ENCODE peak calls at places on chromosomes 16 and 17, in ten cellular contexts. U, N, Y, E, G, V, W, R, Z and O are unnamed samples. For H3K36me3, the result is how much of the 10 kb centered on the place peaks cover.

GRCh38 chr17:27535975-27536374 is 79.7 kb downstream of the KSR1 start:
- DNase-seq in U (peak), G (no peak), W (no peak), V (peak), Z (peak), N (no peak), Y (no peak), R (no peak), E (no peak), O (no peak)

GRCh38 chr16:72946474-72947194 is 101.3 kb downstream of the ZFHX3 start:
- DNase-seq in Z (no peak), R (peak), U (peak), E (no peak), W (no peak), Y (peak), G (no peak), N (no peak), V (no peak), O (no peak)

GRCh38 chr17:14451729-14452191 is 150.9 kb downstream of the HS3ST3B1 start:
- DNase-seq in R (no peak), Z (no peak), V (peak), U (no peak), E (no peak), W (no peak), Y (no peak), N (no peak), G (no peak), O (no peak)

GRCh38 chr17:42097691-42098661 is at the start of gene ZNF385C:
- DNase-seq in W (no peak), Z (no peak), E (peak), Y (peak), V (no peak), G (no peak), R (no peak), N (peak), U (peak), O (no peak)

GRCh38 chr17:44061446-44061845 is 5.0 kb downstream of the LSM12 start:
- DNase-seq in Z (peak), G (no peak), Y (no peak), V (no peak), U (no peak), E (no peak), N (no peak), R (no peak), W (no peak), O (no peak)

GRCh38 chr16:3577302-3577752 is at the start of gene NLRC3:
- DNase-seq in V (peak), Z (no peak), R (no peak), U (no peak), W (no peak), Y (no peak), G (peak), E (peak), N (peak), O (no peak)

GRCh38 chr16:66409156-66409555 is 17.9 kb upstream of the BEAN1 start:
- DNase-seq in Z (peak), N (no peak), W (peak), R (no peak), V (no peak), Y (no peak), G (no peak), U (no peak), E (no peak), O (no peak)

GRCh38 chr17:20908373-20909273 is 134.2 kb downstream of the USP22 start:
- DNase-seq in R (peak), W (peak), N (peak), G (peak), U (peak), Y (peak), E (peak), Z (peak), V (peak), O (peak)

GRCh38 chr17:7238418-7239090 is 703 bp downstream of the PHF23 start:
- DNase-seq in G (peak), Z (peak), Y (peak), R (no peak), W (no peak), U (peak), N (no peak), E (peak), V (no peak), O (no peak)

GRCh38 chr17:13490906-13491502 is 110.7 kb downstream of the HS3ST3A1 start:
- DNase-seq in U (no peak), W (no peak), E (no peak), G (no peak), N (no peak), V (no peak), Y (no peak), Z (peak), R (no peak), O (no peak)

GRCh38 chr17:28726396-28726911 is 421 bp upstream of the TLCD1 start:
- DNase-seq in Y (peak), N (no peak), U (no peak), G (peak), E (no peak), W (no peak), Z (peak), V (peak), R (peak), O (peak)

GRCh38 chr17:60079401-60079861 is 710 bp upstream of the HEATR6 start:
- DNase-seq in W (no peak), U (no peak), G (no peak), E (no peak), V (no peak), R (no peak), Y (peak), N (no peak), Z (peak), O (no peak)

GRCh38 chr17:32854834-32855389 is 22.0 kb downstream of the MYO1D start:
- DNase-seq in Z (peak), N (no peak), R (no peak), U (no peak), W (no peak), Y (no peak), E (no peak), V (peak), G (peak), O (no peak)

GRCh38 chr16:2584742-2585650 is 47.2 kb downstream of the PDPK1 start:
- DNase-seq in V (peak), E (peak), U (peak), N (no peak), G (no peak), R (peak), W (no peak), Y (no peak), Z (no peak), O (no peak)

GRCh38 chr17:32223703-32224102 is 41.9 kb upstream of the RHBDL3 start:
- DNase-seq in R (no peak), E (no peak), V (no peak), W (no peak), U (no peak), Y (no peak), N (no peak), Z (no peak), G (no peak), O (no peak)

GRCh38 chr16:78744099-78744498 is 644.6 kb downstream of the WWOX start:
- DNase-seq in E (no peak), R (no peak), N (no peak), V (no peak), G (no peak), U (no peak), Z (no peak), W (no peak), Y (no peak), O (no peak)

GRCh38 chr17:1802429-1802828 is 27.3 kb downstream of the SMYD4 start:
- DNase-seq in W (no peak), G (no peak), Z (no peak), Y (no peak), U (no peak), N (no peak), R (no peak), V (no peak), E (no peak), O (no peak)

GRCh38 chr16:84068783-84069464 is 26.3 kb upstream of the SLC38A8 start:
- DNase-seq in U (no peak), R (no peak), N (no peak), W (no peak), Z (no peak), E (no peak), V (no peak), Y (no peak), G (no peak), O (no peak)
- H3K36me3 ChIP-seq in U (half or more), R (half or more), N (half or more), W (under half), Z (half or more), E (under half), V (under half), Y (under half), G (half or more), O (under half)

GRCh38 chr17:18925187-18925586 is 26.8 kb upstream of the SLC5A10 start:
- DNase-seq in W (no peak), N (no peak), E (no peak), Y (no peak), R (no peak), G (peak), Z (no peak), U (no peak), V (no peak), O (no peak)
- H3K36me3 ChIP-seq in W (under half), N (under half), E (under half), Y (under half), R (under half), G (under half), Z (under half), U (under half), V (under half), O (under half)

DNA sequence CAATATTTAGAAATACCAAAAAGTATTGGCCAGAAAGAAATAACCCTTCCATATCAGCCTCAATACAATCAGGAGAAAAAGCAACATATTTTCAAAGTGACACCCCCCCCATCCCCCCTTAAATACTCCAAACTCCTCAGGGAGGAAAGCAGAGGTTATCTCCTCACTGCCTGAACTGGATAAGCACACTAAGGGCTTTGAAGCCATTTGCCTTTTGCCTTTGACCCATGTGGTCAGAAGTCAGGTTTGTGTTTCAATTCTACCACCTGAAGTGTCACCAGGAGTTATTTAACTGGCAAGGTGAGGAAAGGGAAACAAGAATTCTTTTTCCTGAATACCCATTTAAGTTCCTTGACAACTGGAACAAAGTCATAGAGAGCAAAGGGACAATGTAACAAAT is 3.5 kb upstream of the VEZF1 start:
- DNase-seq in Z (no peak), E (no peak), Y (no peak), G (no peak), W (no peak), V (no peak), U (no peak), R (no peak), N (no peak), O (no peak)
- H3K36me3 ChIP-seq in Z (under half), E (under half), Y (under half), G (under half), W (under half), V (under half), U (under half), R (under half), N (under half), O (under half)

GRCh38 chr17:80942360-80943345 is 49.0 kb upstream of the CHMP6 start:
- DNase-seq in W (no peak), R (peak), E (no peak), G (no peak), Z (peak), Y (peak), V (peak), U (peak), N (no peak), O (peak)
- H3K36me3 ChIP-seq in W (under half), R (under half), E (under half), G (under half), Z (under half), Y (under half), V (under half), U (under half), N (under half), O (under half)

GRCh38 chr16:89140981-89141883 is 30.3 kb upstream of the CDH15 start:
- DNase-seq in E (no peak), R (no peak), U (no peak), N (no peak), W (no peak), Y (no peak), Z (no peak), V (no peak), G (no peak), O (no peak)
- H3K36me3 ChIP-seq in E (under half), R (half or more), U (under half), N (half or more), W (under half), Y (under half), Z (under half), V (under half), G (under half), O (half or more)

DNA sequence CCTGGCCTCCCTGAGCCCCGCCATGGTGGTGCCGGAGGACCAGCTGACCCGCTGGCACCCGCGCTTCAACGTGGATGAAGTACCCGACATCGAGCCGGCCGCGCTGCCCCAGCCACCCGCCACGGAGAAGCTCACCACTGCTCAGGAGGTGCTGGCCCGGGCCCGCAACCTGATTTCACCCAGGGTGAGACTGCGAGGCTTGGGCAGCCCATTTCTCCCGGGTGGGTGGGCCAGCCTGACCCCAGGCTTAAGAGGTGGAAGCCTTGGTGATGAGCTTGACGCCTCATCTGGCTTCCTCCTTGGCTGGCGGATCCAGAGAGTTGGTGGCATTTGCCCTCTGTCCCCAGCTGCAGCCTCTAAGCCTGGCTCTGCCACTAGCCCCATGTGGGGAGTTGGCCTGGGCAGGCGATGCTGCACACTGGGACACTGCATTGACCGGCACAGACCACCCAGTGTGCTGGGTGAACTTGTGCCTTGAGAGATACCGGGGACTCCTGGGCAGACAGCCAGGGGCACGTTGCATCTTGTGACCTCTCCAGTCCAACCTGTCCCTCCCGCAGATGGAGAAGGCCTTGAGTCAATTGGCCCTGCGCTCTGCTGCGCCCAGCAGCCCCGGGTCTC is 3.0 kb downstream of the CDT1 start:
- DNase-seq in W (no peak), V (no peak), R (peak), Z (no peak), N (no peak), Y (no peak), U (no peak), G (no peak), E (no peak), O (no peak)
- H3K36me3 ChIP-seq in W (under half), V (under half), R (under half), Z (under half), N (under half), Y (under half), U (under half), G (under half), E (under half), O (under half)